ENCODE peak calls at places on chromosomes 2 and 18, in six cellular contexts. One of them, this sample, is unnamed.

GRCh38 chr2:158179660-158180059 is 78.0 kb downstream of the UPP2 start:
- DNase-seq in IMR-90: peak
- DNase-seq in WERI-Rb-1: no peak
- DNase-seq in AG04450: no peak
- DNase-seq in Caco-2: no peak
- DNase-seq in GM06990: no peak
- DNase-seq in this sample: no peak

GRCh38 chr18:3255611-3256165 is 6.2 kb upstream of the MYL12B start:
- DNase-seq in IMR-90: no peak
- DNase-seq in WERI-Rb-1: no peak
- DNase-seq in AG04450: no peak
- DNase-seq in Caco-2: no peak
- DNase-seq in GM06990: no peak
- DNase-seq in this sample: no peak

GRCh38 chr2:72673279-72673678 is 152.6 kb downstream of the EXOC6B start:
- DNase-seq in IMR-90: peak
- DNase-seq in WERI-Rb-1: no peak
- DNase-seq in AG04450: no peak
- DNase-seq in Caco-2: no peak
- DNase-seq in GM06990: no peak
- DNase-seq in this sample: no peak

GRCh38 chr2:128605931-128606330 is 287.3 kb upstream of the HS6ST1 start:
- DNase-seq in IMR-90: no peak
- DNase-seq in WERI-Rb-1: no peak
- DNase-seq in AG04450: no peak
- DNase-seq in Caco-2: peak
- DNase-seq in GM06990: no peak
- DNase-seq in this sample: no peak

GRCh38 chr2:58702302-58702696 is 461.2 kb upstream of the FANCL start:
- DNase-seq in IMR-90: peak
- DNase-seq in WERI-Rb-1: no peak
- DNase-seq in AG04450: no peak
- DNase-seq in Caco-2: no peak
- DNase-seq in GM06990: no peak
- DNase-seq in this sample: no peak

GRCh38 chr18:57789759-57790158 is 13.4 kb downstream of the ATP8B1 start:
- DNase-seq in IMR-90: no peak
- DNase-seq in WERI-Rb-1: no peak
- DNase-seq in AG04450: no peak
- DNase-seq in Caco-2: no peak
- DNase-seq in GM06990: no peak
- DNase-seq in this sample: no peak

GRCh38 chr18:36628435-36629094 is 200.2 kb downstream of the TPGS2 start:
- DNase-seq in IMR-90: peak
- DNase-seq in WERI-Rb-1: no peak
- DNase-seq in AG04450: peak
- DNase-seq in Caco-2: no peak
- DNase-seq in GM06990: no peak
- DNase-seq in this sample: no peak

GRCh38 chr2:133790706-133791105 is 222.4 kb upstream of the NCKAP5 start:
- DNase-seq in IMR-90: peak
- DNase-seq in WERI-Rb-1: no peak
- DNase-seq in AG04450: no peak
- DNase-seq in Caco-2: no peak
- DNase-seq in GM06990: no peak
- DNase-seq in this sample: no peak

GRCh38 chr2:97785818-97786217 is 72.4 kb downstream of the ZAP70 start:
- DNase-seq in IMR-90: no peak
- DNase-seq in WERI-Rb-1: no peak
- DNase-seq in AG04450: no peak
- DNase-seq in Caco-2: no peak
- DNase-seq in GM06990: no peak
- DNase-seq in this sample: no peak

GRCh38 chr2:195118276-195118675 is 538.8 kb upstream of the SLC39A10 start:
- DNase-seq in IMR-90: no peak
- DNase-seq in WERI-Rb-1: no peak
- DNase-seq in AG04450: no peak
- DNase-seq in Caco-2: no peak
- DNase-seq in GM06990: no peak
- DNase-seq in this sample: no peak

GRCh38 chr2:240524963-240525718 is 32.6 kb downstream of the ANKMY1 start:
- DNase-seq in IMR-90: no peak
- DNase-seq in WERI-Rb-1: no peak
- DNase-seq in AG04450: no peak
- DNase-seq in Caco-2: no peak
- DNase-seq in GM06990: no peak
- DNase-seq in this sample: no peak

GRCh38 chr2:236867441-236868260 is 218.0 kb upstream of the COPS8 start:
- DNase-seq in IMR-90: no peak
- DNase-seq in WERI-Rb-1: no peak
- DNase-seq in AG04450: no peak
- DNase-seq in Caco-2: no peak
- DNase-seq in GM06990: no peak
- DNase-seq in this sample: no peak

GRCh38 chr2:118965737-118966136 is 23.7 kb downstream of the MARCO start:
- DNase-seq in IMR-90: no peak
- DNase-seq in WERI-Rb-1: no peak
- DNase-seq in AG04450: no peak
- DNase-seq in Caco-2: peak
- DNase-seq in GM06990: no peak
- DNase-seq in this sample: no peak

GRCh38 chr2:210592706-210593105 is 36.3 kb downstream of the CPS1 start:
- DNase-seq in IMR-90: no peak
- DNase-seq in WERI-Rb-1: no peak
- DNase-seq in AG04450: no peak
- DNase-seq in Caco-2: no peak
- DNase-seq in GM06990: no peak
- DNase-seq in this sample: no peak

GRCh38 chr18:80194874-80195570 is 52.3 kb downstream of the PARD6G start:
- DNase-seq in IMR-90: no peak
- DNase-seq in WERI-Rb-1: no peak
- DNase-seq in AG04450: no peak
- DNase-seq in Caco-2: no peak
- DNase-seq in GM06990: no peak
- DNase-seq in this sample: no peak

GRCh38 chr2:181978351-181979150 is 7.1 kb upstream of the PPP1R1C start:
- DNase-seq in IMR-90: peak
- DNase-seq in WERI-Rb-1: no peak
- DNase-seq in AG04450: no peak
- DNase-seq in Caco-2: no peak
- DNase-seq in GM06990: no peak
- DNase-seq in this sample: no peak

DNA sequence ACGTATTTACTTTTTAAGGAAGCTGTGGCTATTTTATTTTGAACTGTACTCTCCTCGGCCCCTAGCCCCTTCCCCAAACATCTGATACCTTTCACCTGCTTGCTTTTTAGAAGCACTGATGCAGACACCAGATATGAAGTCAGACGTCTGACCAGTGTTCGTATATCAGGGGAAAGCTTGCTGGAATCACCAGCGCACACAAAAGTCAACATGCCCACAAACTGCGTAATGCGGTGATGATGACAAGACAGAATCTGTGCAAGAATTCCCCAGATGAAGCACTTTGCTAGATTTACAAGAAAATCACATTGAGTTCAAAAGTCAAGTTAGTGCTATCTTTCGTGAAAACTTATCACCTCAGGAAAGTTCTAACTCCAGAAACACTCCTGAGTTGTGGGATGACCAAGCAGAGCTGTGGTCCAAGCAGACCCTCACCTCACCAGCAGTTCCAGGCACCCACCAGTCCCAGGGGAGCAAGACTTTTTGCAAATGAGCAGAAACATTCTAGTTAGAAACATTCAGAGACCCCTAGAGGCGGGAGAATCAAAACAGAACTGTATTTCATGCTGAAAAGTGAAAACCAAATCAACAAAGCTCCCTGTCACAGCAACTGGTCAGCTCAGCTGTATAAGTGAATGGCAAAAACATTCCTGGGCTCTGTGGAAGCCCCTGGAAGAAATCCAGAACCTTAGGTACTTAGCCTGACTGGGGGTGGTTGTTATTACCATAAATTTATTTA is 55.7 kb downstream of the INO80C start:
- DNase-seq in IMR-90: no peak
- DNase-seq in WERI-Rb-1: no peak
- DNase-seq in AG04450: no peak
- DNase-seq in Caco-2: no peak
- DNase-seq in GM06990: no peak
- DNase-seq in this sample: no peak
- TF ChIP-seq CTCF in IMR-90: no peak
- TF ChIP-seq CTCF in WERI-Rb-1: no peak
- TF ChIP-seq CTCF in AG04450: no peak
- TF ChIP-seq CTCF in Caco-2: no peak
- TF ChIP-seq CTCF in GM06990: peak
- TF ChIP-seq CTCF in this sample: no peak

DNA sequence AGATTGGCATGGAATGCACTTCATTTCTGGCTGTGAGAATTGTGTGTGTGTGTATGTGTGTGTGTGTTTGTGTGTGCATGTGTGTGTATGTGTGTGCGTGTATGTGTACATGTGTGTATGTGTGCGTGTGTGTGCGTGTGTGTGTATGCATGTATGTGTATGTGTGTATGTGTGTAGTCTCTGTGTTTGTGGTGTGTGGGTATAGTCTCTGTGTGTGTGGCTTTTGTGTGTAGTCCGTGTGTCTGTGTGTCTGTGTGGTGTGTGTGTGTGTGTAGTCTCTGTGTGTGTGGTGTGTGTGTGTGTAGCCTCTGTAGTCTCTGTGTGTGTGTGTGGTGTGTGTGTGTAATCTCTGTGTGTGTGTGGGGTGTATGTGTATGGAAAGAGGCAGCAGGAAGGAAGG is 247.3 kb upstream of the SOX11 start:
- DNase-seq in IMR-90: no peak
- DNase-seq in WERI-Rb-1: no peak
- DNase-seq in AG04450: no peak
- DNase-seq in Caco-2: no peak
- DNase-seq in GM06990: no peak
- DNase-seq in this sample: no peak
- H3K4me3 ChIP-seq in IMR-90: no peak
- H3K4me3 ChIP-seq in WERI-Rb-1: no peak
- H3K4me3 ChIP-seq in AG04450: no peak
- H3K4me3 ChIP-seq in Caco-2: no peak
- H3K4me3 ChIP-seq in GM06990: no peak
- H3K4me3 ChIP-seq in this sample: no peak

GRCh38 chr18:63422862-63423304 is 607 bp upstream of the VPS4B start:
- DNase-seq in IMR-90: no peak
- DNase-seq in WERI-Rb-1: no peak
- DNase-seq in AG04450: no peak
- DNase-seq in Caco-2: no peak
- DNase-seq in GM06990: no peak
- DNase-seq in this sample: peak

GRCh38 chr18:63421514-63421913 is 762 bp downstream of the VPS4B start:
- DNase-seq in IMR-90: no peak
- DNase-seq in WERI-Rb-1: no peak
- DNase-seq in AG04450: no peak
- DNase-seq in Caco-2: no peak
- DNase-seq in GM06990: no peak
- DNase-seq in this sample: no peak

GRCh38 chr18:63427566-63427965 is 5.3 kb upstream of the VPS4B start:
- DNase-seq in IMR-90: no peak
- DNase-seq in WERI-Rb-1: no peak
- DNase-seq in AG04450: no peak
- DNase-seq in Caco-2: no peak
- DNase-seq in GM06990: no peak
- DNase-seq in this sample: no peak

DNA sequence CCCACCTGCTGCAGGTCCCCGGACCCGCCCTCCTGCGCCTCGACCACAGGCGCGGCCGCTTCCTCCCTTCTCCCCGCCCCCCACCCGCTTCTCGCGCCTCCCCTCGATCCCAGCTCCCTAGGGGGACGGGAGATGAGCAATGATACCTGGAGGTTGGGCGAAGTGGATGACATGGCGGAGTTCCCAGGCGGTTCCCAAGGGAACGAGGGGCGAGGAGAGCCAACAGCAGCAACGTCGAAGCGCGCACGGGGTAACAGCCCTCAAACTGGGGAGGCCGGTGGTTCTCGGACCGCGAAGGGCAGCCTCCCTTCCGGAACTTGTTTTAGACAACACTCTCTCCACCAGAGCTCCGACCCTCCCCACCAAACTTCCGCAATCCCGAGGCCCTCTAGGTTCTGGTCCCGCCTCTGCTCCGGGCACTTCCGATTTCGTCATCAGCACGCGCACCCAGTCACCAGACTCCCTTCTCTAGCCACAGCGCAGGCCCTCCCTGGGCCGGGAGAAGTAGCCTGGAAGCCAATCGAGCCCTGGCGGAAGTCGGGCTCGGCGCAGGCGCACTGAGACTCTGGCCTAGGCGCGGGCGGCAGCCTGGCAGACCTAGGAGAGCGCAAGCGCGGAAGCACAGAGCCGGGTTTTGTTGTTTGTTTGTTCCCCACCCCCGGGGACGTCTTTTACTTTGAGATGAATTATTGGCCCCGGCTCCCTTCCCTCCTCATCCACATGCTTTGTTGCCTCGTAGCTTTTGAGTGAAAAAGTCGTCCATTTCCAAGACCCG is at the start of gene VPS4B:
- DNase-seq in IMR-90: peak
- DNase-seq in WERI-Rb-1: peak
- DNase-seq in AG04450: peak
- DNase-seq in Caco-2: peak
- DNase-seq in GM06990: peak
- DNase-seq in this sample: peak
- TF ChIP-seq CTCF in IMR-90: no peak
- TF ChIP-seq CTCF in WERI-Rb-1: no peak
- TF ChIP-seq CTCF in AG04450: no peak
- TF ChIP-seq CTCF in Caco-2: no peak
- TF ChIP-seq CTCF in GM06990: no peak
- TF ChIP-seq CTCF in this sample: no peak

GRCh38 chr2:56082665-56083064 is 101.1 kb upstream of the CCDC85A start:
- DNase-seq in IMR-90: no peak
- DNase-seq in WERI-Rb-1: no peak
- DNase-seq in AG04450: no peak
- DNase-seq in Caco-2: no peak
- DNase-seq in GM06990: no peak
- DNase-seq in this sample: no peak

GRCh38 chr2:56088411-56088810 is 95.4 kb upstream of the CCDC85A start:
- DNase-seq in IMR-90: peak
- DNase-seq in WERI-Rb-1: no peak
- DNase-seq in AG04450: no peak
- DNase-seq in Caco-2: no peak
- DNase-seq in GM06990: no peak
- DNase-seq in this sample: no peak

DNA sequence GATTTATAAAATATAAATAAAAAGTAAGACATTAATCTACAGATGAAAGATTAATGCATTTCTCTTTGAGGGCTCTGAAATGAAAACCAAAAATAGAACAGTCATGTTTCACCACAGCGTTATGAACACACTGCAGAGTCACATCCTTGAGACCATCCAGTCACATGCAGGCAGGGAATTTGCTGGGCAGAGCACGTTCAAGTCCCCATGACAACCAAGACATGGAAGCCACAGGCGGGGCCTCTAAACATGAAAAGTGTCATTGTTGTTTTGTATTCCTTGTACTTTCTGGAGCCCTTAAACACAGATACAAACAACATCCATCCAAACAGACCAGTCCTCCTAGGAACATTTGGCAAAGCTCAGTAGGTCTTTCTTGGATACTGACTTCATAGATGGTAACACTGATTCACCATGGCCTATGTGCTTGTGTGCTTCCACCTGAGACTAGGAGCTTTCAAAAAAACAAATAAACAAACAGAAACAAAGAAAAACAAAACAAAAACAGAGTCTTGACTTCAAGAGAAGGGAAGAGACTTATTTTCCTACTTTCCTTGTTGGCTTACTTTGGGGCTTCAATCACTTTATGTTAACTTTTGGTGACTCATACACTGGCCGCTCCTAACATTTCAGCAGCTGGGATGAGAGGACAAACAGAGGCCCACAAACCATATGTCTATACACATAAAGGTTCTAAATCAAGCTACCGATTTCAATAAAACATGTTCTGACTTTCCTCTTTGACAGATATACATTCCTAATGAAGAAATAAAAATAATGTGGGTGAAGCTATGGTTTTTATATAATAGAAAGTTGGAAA is 99.5 kb upstream of the CCDC85A start:
- DNase-seq in IMR-90: no peak
- DNase-seq in WERI-Rb-1: no peak
- DNase-seq in AG04450: no peak
- DNase-seq in Caco-2: no peak
- DNase-seq in GM06990: no peak
- DNase-seq in this sample: no peak
- H3K4me3 ChIP-seq in IMR-90: no peak
- H3K4me3 ChIP-seq in WERI-Rb-1: no peak
- H3K4me3 ChIP-seq in AG04450: no peak
- H3K4me3 ChIP-seq in Caco-2: no peak
- H3K4me3 ChIP-seq in GM06990: no peak
- H3K4me3 ChIP-seq in this sample: no peak

This sample was measured in LNCaP clone FGC.